ENCODE peak calls at places on chromosomes 11 and 22, in five cellular contexts. One of them, this sample, is unnamed.

GRCh38 chr11:20260307-20260706 is 100.0 kb upstream of the DBX1 start:
- DNase-seq in GM20000: no peak
- DNase-seq in psoas muscle: no peak
- DNase-seq in endodermal cell: no peak
- DNase-seq in HCT116: no peak
- DNase-seq in this sample: no peak

GRCh38 chr11:313787-314547 is at the start of gene IFITM1:
- DNase-seq in endodermal cell: peak
- DNase-seq in GM20000: peak
- DNase-seq in HCT116: no peak
- DNase-seq in psoas muscle: no peak
- DNase-seq in this sample: peak

GRCh38 chr11:64056213-64056785 is 20.6 kb downstream of the FLRT1 start:
- DNase-seq in GM20000: no peak
- DNase-seq in HCT116: no peak
- DNase-seq in psoas muscle: no peak
- DNase-seq in endodermal cell: no peak
- DNase-seq in this sample: no peak

GRCh38 chr11:62687508-62688396 is 1.6 kb downstream of the LRRN4CL start:
- DNase-seq in endodermal cell: peak
- DNase-seq in HCT116: no peak
- DNase-seq in GM20000: no peak
- DNase-seq in psoas muscle: peak
- DNase-seq in this sample: no peak

GRCh38 chr22:41561335-41561734 is 525 bp downstream of the CSDC2 start:
- DNase-seq in psoas muscle: no peak
- DNase-seq in HCT116: no peak
- DNase-seq in endodermal cell: peak
- DNase-seq in GM20000: no peak
- DNase-seq in this sample: no peak

GRCh38 chr11:62148271-62148980 is 24.6 kb downstream of the INCENP start:
- DNase-seq in HCT116: no peak
- DNase-seq in GM20000: no peak
- DNase-seq in psoas muscle: no peak
- DNase-seq in endodermal cell: peak
- DNase-seq in this sample: no peak

GRCh38 chr11:88167853-88168252 is 7.4 kb downstream of the RAB38 start:
- DNase-seq in HCT116: no peak
- DNase-seq in GM20000: no peak
- DNase-seq in endodermal cell: no peak
- DNase-seq in psoas muscle: no peak
- DNase-seq in this sample: no peak

GRCh38 chr11:23540101-23540561 is 679.9 kb upstream of the CCDC179 start:
- DNase-seq in HCT116: no peak
- DNase-seq in endodermal cell: peak
- DNase-seq in psoas muscle: no peak
- DNase-seq in GM20000: peak
- DNase-seq in this sample: peak

GRCh38 chr11:11409916-11410315 is 56.9 kb upstream of the CSNK2A3 start:
- DNase-seq in psoas muscle: no peak
- DNase-seq in HCT116: no peak
- DNase-seq in endodermal cell: no peak
- DNase-seq in GM20000: no peak
- DNase-seq in this sample: no peak

GRCh38 chr11:119148855-119149370 is at the start of gene ABCG4:
- DNase-seq in HCT116: no peak
- DNase-seq in psoas muscle: peak
- DNase-seq in endodermal cell: no peak
- DNase-seq in GM20000: peak
- DNase-seq in this sample: no peak

DNA sequence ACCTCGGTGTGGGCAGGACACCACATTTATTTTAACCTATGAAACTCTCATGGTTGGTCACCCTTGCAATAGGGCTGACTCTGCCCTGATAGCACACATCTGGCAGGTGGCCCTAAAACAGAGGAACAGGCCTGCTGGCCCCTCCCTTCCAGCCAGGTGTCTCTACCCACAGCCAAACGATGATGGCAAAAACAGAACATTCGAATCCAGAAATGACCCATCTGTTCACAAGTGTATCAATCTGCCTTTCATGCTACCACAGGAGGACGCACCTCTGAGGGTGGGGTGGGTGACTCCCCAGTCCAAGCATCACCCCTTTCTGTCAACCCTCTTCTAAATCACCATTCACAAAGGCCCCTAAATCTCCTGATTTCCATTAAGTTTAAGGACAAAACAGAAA is 118.1 kb downstream of the ETS1 start:
- DNase-seq in endodermal cell: no peak
- DNase-seq in GM20000: peak
- DNase-seq in HCT116: no peak
- DNase-seq in psoas muscle: no peak
- DNase-seq in this sample: no peak
- TF ChIP-seq CTCF in endodermal cell: no peak
- TF ChIP-seq CTCF in GM20000: no peak
- TF ChIP-seq CTCF in HCT116: no peak
- TF ChIP-seq CTCF in psoas muscle: no peak
- TF ChIP-seq CTCF in this sample: no peak

DNA sequence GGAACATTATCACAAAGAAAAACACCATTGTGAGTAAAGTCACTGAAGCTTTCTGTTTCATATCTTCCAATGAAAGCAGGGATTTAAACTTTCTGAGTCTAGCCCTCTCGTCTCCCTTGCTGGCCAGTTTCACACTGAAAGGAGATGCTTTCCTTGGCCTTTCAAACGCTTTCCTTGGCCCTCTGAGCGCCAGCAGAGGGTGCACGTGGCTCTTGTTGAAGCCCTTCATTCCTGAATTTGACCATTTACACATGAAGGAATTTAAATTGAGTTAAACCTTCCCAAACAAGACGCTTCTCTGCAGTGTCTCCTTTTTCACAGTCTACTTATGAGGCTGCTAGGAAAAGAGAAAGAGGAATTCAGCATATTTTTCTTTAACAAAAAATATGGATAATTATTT is 21.5 kb downstream of the NNMT start:
- DNase-seq in GM20000: no peak
- DNase-seq in psoas muscle: no peak
- DNase-seq in endodermal cell: peak
- DNase-seq in HCT116: peak
- DNase-seq in this sample: no peak
- TF ChIP-seq CTCF in GM20000: no peak
- TF ChIP-seq CTCF in psoas muscle: peak
- TF ChIP-seq CTCF in endodermal cell: peak
- TF ChIP-seq CTCF in HCT116: peak
- TF ChIP-seq CTCF in this sample: peak

GRCh38 chr11:7451520-7451919 is 33.8 kb upstream of the OLFML1 start:
- DNase-seq in GM20000: no peak
- DNase-seq in psoas muscle: no peak
- DNase-seq in endodermal cell: peak
- DNase-seq in HCT116: no peak
- DNase-seq in this sample: no peak

GRCh38 chr11:7449841-7450214 is 35.5 kb upstream of the OLFML1 start:
- DNase-seq in psoas muscle: no peak
- DNase-seq in GM20000: no peak
- DNase-seq in HCT116: no peak
- DNase-seq in endodermal cell: no peak
- DNase-seq in this sample: no peak

GRCh38 chr11:7449196-7449840 is 36.0 kb upstream of the OLFML1 start:
- DNase-seq in HCT116: no peak
- DNase-seq in psoas muscle: no peak
- DNase-seq in GM20000: no peak
- DNase-seq in endodermal cell: no peak
- DNase-seq in this sample: no peak

GRCh38 chr11:7450836-7451235 is 34.5 kb upstream of the OLFML1 start:
- DNase-seq in psoas muscle: no peak
- DNase-seq in HCT116: no peak
- DNase-seq in endodermal cell: no peak
- DNase-seq in GM20000: no peak
- DNase-seq in this sample: no peak

GRCh38 chr11:7448126-7448525 is 37.2 kb upstream of the OLFML1 start:
- DNase-seq in endodermal cell: peak
- DNase-seq in psoas muscle: no peak
- DNase-seq in HCT116: no peak
- DNase-seq in GM20000: no peak
- DNase-seq in this sample: no peak
- TF ChIP-seq CTCF in endodermal cell: peak
- TF ChIP-seq CTCF in psoas muscle: no peak
- TF ChIP-seq CTCF in HCT116: no peak
- TF ChIP-seq CTCF in GM20000: no peak
- TF ChIP-seq CTCF in this sample: no peak

GRCh38 chr11:94107363-94107762 is 21.3 kb upstream of the PANX1 start:
- DNase-seq in GM20000: no peak
- DNase-seq in HCT116: no peak
- DNase-seq in endodermal cell: no peak
- DNase-seq in psoas muscle: no peak
- DNase-seq in this sample: no peak
- TF ChIP-seq CTCF in GM20000: no peak
- TF ChIP-seq CTCF in HCT116: peak
- TF ChIP-seq CTCF in endodermal cell: peak
- TF ChIP-seq CTCF in psoas muscle: no peak
- TF ChIP-seq CTCF in this sample: no peak

DNA sequence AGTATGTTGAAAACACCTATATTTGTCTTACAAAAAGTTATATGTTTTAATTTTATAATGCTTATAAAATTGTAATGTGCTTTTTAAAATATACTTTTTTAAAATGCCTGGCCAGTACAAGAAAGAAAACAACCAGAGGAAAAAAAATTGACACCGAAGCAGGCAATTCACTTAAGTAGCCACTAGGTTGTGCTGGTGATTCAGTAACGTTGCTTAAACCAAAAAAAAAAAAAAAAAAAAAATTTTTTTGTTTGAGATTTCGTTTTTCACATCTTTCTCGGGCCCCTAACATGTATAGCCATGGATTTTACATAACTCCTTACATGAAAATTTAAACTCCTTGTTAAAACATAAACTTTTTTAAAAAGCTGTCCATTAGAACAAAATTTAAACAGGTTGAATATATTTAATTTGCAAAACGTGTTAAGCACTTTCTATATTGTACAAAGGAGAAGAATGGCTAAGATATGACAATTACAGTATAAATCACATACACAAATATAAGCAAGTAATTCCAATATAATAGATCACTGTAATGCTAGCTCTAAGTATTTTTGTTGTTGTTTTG is 9.2 kb downstream of the OR8B4 start:
- DNase-seq in psoas muscle: no peak
- DNase-seq in HCT116: peak
- DNase-seq in endodermal cell: no peak
- DNase-seq in GM20000: peak
- DNase-seq in this sample: peak
- TF ChIP-seq CTCF in psoas muscle: peak
- TF ChIP-seq CTCF in HCT116: peak
- TF ChIP-seq CTCF in endodermal cell: peak
- TF ChIP-seq CTCF in GM20000: peak
- TF ChIP-seq CTCF in this sample: peak

This sample was measured in HFF-Myc.